ENCODE peak calls at places on chromosomes 16 and 17, in six cellular contexts. Y is HEK293T; N is Peyer's patch; D is stimulated activated CD4-positive, alpha-beta T cell treated with anti-CD3 and anti-CD28 coated beads, TNF-alpha, amount 100 ng/mL, for 4 hours; B is gastrocnemius medialis; I is heart left ventricle. O is an unnamed sample.
A peak's percentile ranks its signal among the peaks of the same experiment; 100 is the strongest.

GRCh38 chr16:66668777-66669444 is 27.6 kb downstream of the CMTM4 start:
- DNase-seq in Y (no peak), N (no peak), D (no peak), B (no peak), I (no peak), O (no peak)

GRCh38 chr17:15507001-15507400 is 39.6 kb upstream of the CDRT4 start:
- DNase-seq in Y (no peak), N (no peak), D (no peak), B (no peak), I (no peak), O (no peak)

GRCh38 chr16:87689956-87690465 is 75.8 kb downstream of the KLHDC4 start:
- DNase-seq in Y (no peak), N (no peak), D (no peak), B (no peak), I (no peak), O (no peak)

GRCh38 chr17:80990921-80991644 is 558 bp upstream of the CHMP6 start:
- DNase-seq in Y (no peak), N (no peak), D (no peak), B (no peak), I (no peak), O (no peak)

GRCh38 chr16:2716101-2716885 is 3.7 kb downstream of the PRSS27 start:
- DNase-seq in Y (no peak), N (no peak), D (no peak), B (no peak), I (no peak), O (no peak)

GRCh38 chr17:19338031-19338990 is 24.2 kb downstream of the B9D1 start:
- DNase-seq in Y (peak; percentile 65), N (peak; percentile 67), D (peak; percentile 26), B (peak; percentile 38), I (peak; percentile 83), O (no peak)

GRCh38 chr17:17127730-17128291 is 78.3 kb downstream of the PLD6 start:
- DNase-seq in Y (no peak), N (no peak), D (no peak), B (no peak), I (peak; percentile 38), O (no peak)

GRCh38 chr16:27762441-27762840 is 212.5 kb downstream of the KATNIP start:
- DNase-seq in Y (no peak), N (no peak), D (no peak), B (no peak), I (no peak), O (no peak)

GRCh38 chr17:65987988-65988387 is 203.9 kb downstream of the CEP112 start:
- DNase-seq in Y (peak; percentile 23), N (no peak), D (no peak), B (no peak), I (no peak), O (no peak)

GRCh38 chr17:38978180-38978579 is 11.0 kb upstream of the FBXO47 start:
- DNase-seq in Y (no peak), N (no peak), D (no peak), B (no peak), I (no peak), O (no peak)

GRCh38 chr16:30762991-30763725 is 1.0 kb downstream of the RNF40 start:
- DNase-seq in Y (no peak), N (no peak), D (no peak), B (no peak), I (no peak), O (no peak)

GRCh38 chr17:15307686-15308085 is 33.7 kb downstream of the TEKT3 start:
- DNase-seq in Y (no peak), N (no peak), D (no peak), B (no peak), I (no peak), O (no peak)

GRCh38 chr17:40341808-40342574 is 22.5 kb downstream of the GJD3 start:
- DNase-seq in Y (peak; percentile 69), N (peak; percentile 64), D (no peak), B (peak; percentile 73), I (peak; percentile 92), O (no peak)

GRCh38 chr16:30777591-30778297 is 9.3 kb downstream of the ZNF629 start:
- DNase-seq in Y (no peak), N (no peak), D (no peak), B (no peak), I (peak; percentile 48), O (no peak)

GRCh38 chr17:21843318-21843865 is 151.1 kb downstream of the KCNJ18 start:
- DNase-seq in Y (no peak), N (no peak), D (no peak), B (no peak), I (no peak), O (no peak)

GRCh38 chr16:85610446-85611204 is 2.5 kb upstream of the GSE1 start:
- DNase-seq in Y (peak; percentile 83), N (peak; percentile 85), D (peak; percentile 77), B (peak; percentile 74), I (peak; percentile 93), O (peak; percentile 37)

GRCh38 chr16:72199938-72200337 is 28.0 kb upstream of the PMFBP1 start:
- DNase-seq in Y (no peak), N (no peak), D (no peak), B (no peak), I (no peak), O (no peak)

GRCh38 chr17:77872199-77872598 is 86.3 kb upstream of the TNRC6C start:
- DNase-seq in Y (no peak), N (no peak), D (no peak), B (no peak), I (peak; percentile 16), O (no peak)

GRCh38 chr17:80092959-80093358 is 8.4 kb upstream of the GAA start:
- DNase-seq in Y (no peak), N (no peak), D (no peak), B (no peak), I (no peak), O (no peak)

GRCh38 chr16:49529646-49530045 is 156.0 kb downstream of the C16orf78 start:
- DNase-seq in Y (no peak), N (no peak), D (no peak), B (no peak), I (no peak), O (no peak)

GRCh38 chr17:82338858-82339633 is 5.5 kb upstream of the SECTM1 start:
- DNase-seq in Y (no peak), N (no peak), D (no peak), B (no peak), I (no peak), O (no peak)

GRCh38 chr16:71672125-71672524 is 46.1 kb downstream of the MARVELD3 start:
- DNase-seq in Y (no peak), N (no peak), D (no peak), B (no peak), I (no peak), O (no peak)

GRCh38 chr17:34230342-34230741 is 24.7 kb upstream of the CCL2 start:
- DNase-seq in Y (no peak), N (no peak), D (no peak), B (no peak), I (no peak), O (no peak)

GRCh38 chr16:64225696-64226095 is 896.2 kb downstream of the CDH11 start:
- DNase-seq in Y (no peak), N (no peak), D (no peak), B (no peak), I (no peak), O (no peak)

GRCh38 chr16:3825103-3825502 is 55.4 kb downstream of the CREBBP start:
- DNase-seq in Y (no peak), N (no peak), D (no peak), B (no peak), I (no peak), O (no peak)

GRCh38 chr17:75752405-75753192 is 12.4 kb downstream of the GALK1 start:
- DNase-seq in Y (no peak), N (no peak), D (no peak), B (no peak), I (no peak), O (no peak)

GRCh38 chr16:53900678-53901077 is 196.7 kb downstream of the FTO start:
- DNase-seq in Y (no peak), N (no peak), D (no peak), B (no peak), I (no peak), O (no peak)

GRCh38 chr17:62718420-62718819 is 89.7 kb downstream of the MARCHF10 start:
- DNase-seq in Y (no peak), N (no peak), D (no peak), B (no peak), I (no peak), O (no peak)

GRCh38 chr17:66431910-66432309 is 129.5 kb downstream of the PRKCA start:
- DNase-seq in Y (no peak), N (no peak), D (no peak), B (no peak), I (no peak), O (no peak)

GRCh38 chr17:82098939-82099765 is 1.1 kb upstream of the FASN start:
- DNase-seq in Y (no peak), N (peak; percentile 66), D (no peak), B (no peak), I (peak; percentile 61), O (no peak)

GRCh38 chr16:52497067-52497816 is 49.7 kb downstream of the TOX3 start:
- DNase-seq in Y (no peak), N (no peak), D (no peak), B (no peak), I (no peak), O (no peak)

GRCh38 chr17:61387011-61387410 is 12.6 kb upstream of the TBX2 start:
- DNase-seq in Y (no peak), N (no peak), D (no peak), B (no peak), I (no peak), O (no peak)

GRCh38 chr16:29994613-29995329 is 646 bp downstream of the HIRIP3 start:
- DNase-seq in Y (peak; percentile 79), N (peak; percentile 73), D (no peak), B (no peak), I (peak; percentile 82), O (no peak)

GRCh38 chr16:20801278-20801677 is 5.0 kb downstream of the ERI2 start:
- DNase-seq in Y (no peak), N (no peak), D (no peak), B (no peak), I (no peak), O (no peak)

GRCh38 chr17:67514998-67515397 is 137.9 kb downstream of the PITPNC1 start:
- DNase-seq in Y (no peak), N (no peak), D (no peak), B (no peak), I (no peak), O (no peak)

GRCh38 chr16:58062821-58063220 is 37.3 kb downstream of the MMP15 start:
- DNase-seq in Y (no peak), N (no peak), D (no peak), B (no peak), I (no peak), O (no peak)

GRCh38 chr16:51875834-51876725 is 670.9 kb downstream of the TOX3 start:
- DNase-seq in Y (no peak), N (no peak), D (no peak), B (no peak), I (no peak), O (no peak)